ENCODE peak calls at places on chromosomes 16 and 17, in seven cellular contexts. B, M, J, Z, K, Y and Q are unnamed samples.

GRCh38 chr16:57479422-57480126 is 6.7 kb downstream of the DOK4 start:
- DNase-seq in B (no peak), M (no peak), J (no peak), Z (peak; percentile 58), K (no peak), Y (no peak), Q (no peak)

GRCh38 chr16:27067138-27067537 is 411 bp downstream of the C16orf82 start:
- DNase-seq in B (no peak), M (no peak), J (no peak), Z (no peak), K (no peak), Y (no peak), Q (no peak)

GRCh38 chr16:84650062-84650991 is 2.0 kb downstream of the KLHL36 start:
- DNase-seq in B (no peak), M (no peak), J (no peak), Z (no peak), K (no peak), Y (no peak), Q (no peak)

GRCh38 chr17:81865733-81866439 is 5.3 kb downstream of the ARHGDIA start:
- DNase-seq in B (no peak), M (no peak), J (no peak), Z (no peak), K (no peak), Y (no peak), Q (no peak)

GRCh38 chr16:53549970-53550406 is 47.0 kb upstream of the AKTIP start:
- DNase-seq in B (no peak), M (no peak), J (peak; percentile 80), Z (peak; percentile 23), K (peak; percentile 11), Y (peak; percentile 9), Q (peak; percentile 6)

GRCh38 chr17:16492613-16493290 is 759 bp upstream of the LRRC75A start:
- DNase-seq in B (no peak), M (no peak), J (no peak), Z (no peak), K (no peak), Y (no peak), Q (no peak)

GRCh38 chr16:88086571-88087516 is 135.6 kb downstream of the BANP start:
- DNase-seq in B (no peak), M (no peak), J (no peak), Z (no peak), K (no peak), Y (no peak), Q (no peak)

GRCh38 chr16:29745853-29746345 is at the start of gene C16orf54:
- DNase-seq in B (peak; percentile 34), M (peak; percentile 74), J (no peak), Z (peak; percentile 70), K (no peak), Y (peak; percentile 95), Q (peak; percentile 81)

GRCh38 chr17:68319420-68320162 is 28.3 kb downstream of the ARSG start:
- DNase-seq in B (no peak), M (no peak), J (no peak), Z (no peak), K (no peak), Y (no peak), Q (no peak)

GRCh38 chr17:64781810-64782555 is 119.9 kb upstream of the SMURF2 start:
- DNase-seq in B (no peak), M (no peak), J (no peak), Z (no peak), K (no peak), Y (no peak), Q (no peak)

GRCh38 chr17:75228305-75228704 is 22.8 kb downstream of the NUP85 start:
- DNase-seq in B (no peak), M (no peak), J (peak; percentile 46), Z (no peak), K (no peak), Y (no peak), Q (no peak)

GRCh38 chr17:81561494-81561885 is 9.3 kb upstream of the FAAP100 start:
- DNase-seq in B (no peak), M (no peak), J (no peak), Z (no peak), K (peak; percentile 23), Y (no peak), Q (no peak)

GRCh38 chr16:72066747-72067146 is 3.7 kb downstream of the HPR start:
- DNase-seq in B (no peak), M (no peak), J (no peak), Z (no peak), K (no peak), Y (no peak), Q (no peak)

GRCh38 chr17:83201206-83202001 is 122.0 kb downstream of the METRNL start:
- DNase-seq in B (no peak), M (no peak), J (peak; percentile 2), Z (no peak), K (no peak), Y (no peak), Q (no peak)

GRCh38 chr16:23999663-24000062 is 163.9 kb downstream of the PRKCB start:
- DNase-seq in B (no peak), M (no peak), J (no peak), Z (no peak), K (no peak), Y (no peak), Q (peak; percentile 46)

GRCh38 chr17:55320594-55321506 is 56.1 kb downstream of the HLF start:
- DNase-seq in B (no peak), M (no peak), J (peak; percentile 95), Z (no peak), K (no peak), Y (no peak), Q (no peak)

GRCh38 chr17:2932946-2933345 is 130.5 kb downstream of the OR1D5 start:
- DNase-seq in B (no peak), M (no peak), J (no peak), Z (no peak), K (no peak), Y (no peak), Q (no peak)

GRCh38 chr16:70793851-70794502 is 7.0 kb downstream of the VAC14 start:
- DNase-seq in B (no peak), M (no peak), J (no peak), Z (no peak), K (no peak), Y (no peak), Q (no peak)

GRCh38 chr17:79969906-79970305 is 65.8 kb downstream of the TBC1D16 start:
- DNase-seq in B (no peak), M (no peak), J (no peak), Z (no peak), K (no peak), Y (no peak), Q (no peak)

GRCh38 chr17:45052052-45052772 is 780 bp upstream of the DCAKD start:
- DNase-seq in B (no peak), M (no peak), J (peak; percentile 19), Z (no peak), K (no peak), Y (peak; percentile 36), Q (peak; percentile 12)

GRCh38 chr17:5662409-5663150 is 78.3 kb upstream of the NLRP1 start:
- DNase-seq in B (no peak), M (no peak), J (no peak), Z (no peak), K (no peak), Y (no peak), Q (no peak)

GRCh38 chr16:57862698-57863433 is 60.6 kb upstream of the KIFC3 start:
- DNase-seq in B (no peak), M (no peak), J (no peak), Z (no peak), K (no peak), Y (no peak), Q (no peak)